ENCODE peak calls at places on chromosome 5, in four cellular contexts. Y is ovary, L is PC-3, I is type B pancreatic cell. R is an unnamed sample.

GRCh38 chr5:16260000-16260399 is 80.4 kb upstream of the MARCHF11 start:
- DNase-seq in I (no peak), Y (no peak), L (no peak), R (no peak)

GRCh38 chr5:34580983-34581382 is 75.1 kb upstream of the RAI14 start:
- DNase-seq in I (no peak), Y (no peak), L (no peak), R (no peak)

GRCh38 chr5:115736004-115736689 is 80.3 kb downstream of the CDO1 start:
- DNase-seq in I (no peak), Y (no peak), L (no peak), R (no peak)

GRCh38 chr5:33120671-33121070 is 320.1 kb upstream of the TARS1 start:
- DNase-seq in Y (no peak), L (no peak), I (no peak), R (peak)

GRCh38 chr5:115351356-115352195 is 55.1 kb upstream of the CCDC112 start:
- DNase-seq in I (no peak), Y (no peak), L (peak), R (no peak)

GRCh38 chr5:83701886-83702285 is 18.8 kb downstream of the HAPLN1 start:
- DNase-seq in I (no peak), L (peak), Y (no peak), R (no peak)

GRCh38 chr5:150651382-150651781 is 9.7 kb upstream of the MYOZ3 start:
- DNase-seq in L (no peak), I (no peak), Y (no peak), R (no peak)

GRCh38 chr5:124519396-124519795 is 227.0 kb downstream of the ZNF608 start:
- DNase-seq in L (no peak), Y (no peak), I (no peak), R (peak)

GRCh38 chr5:151015974-151016587 is 4.3 kb upstream of the GPX3 start:
- DNase-seq in Y (no peak), I (no peak), L (no peak), R (no peak)

GRCh38 chr5:134552301-134552700 is 26.8 kb downstream of the JADE2 start:
- DNase-seq in Y (peak), I (no peak), L (peak), R (peak)

GRCh38 chr5:39040875-39041274 is 33.3 kb downstream of the RICTOR start:
- DNase-seq in L (no peak), Y (no peak), I (no peak), R (no peak)

GRCh38 chr5:14914603-14915277 is 43.2 kb upstream of the ANKH start:
- DNase-seq in Y (no peak), L (peak), I (no peak), R (no peak)

GRCh38 chr5:78907255-78907886 is 77.7 kb downstream of the ARSB start:
- DNase-seq in Y (peak), I (no peak), L (no peak), R (no peak)

GRCh38 chr5:14859980-14860379 is 11.6 kb downstream of the ANKH start:
- DNase-seq in Y (no peak), I (no peak), L (no peak), R (no peak)

GRCh38 chr5:34866989-34867471 is 28.1 kb downstream of the TTC23L start:
- DNase-seq in L (no peak), Y (no peak), I (no peak), R (no peak)

GRCh38 chr5:38922199-38922598 is 76.4 kb downstream of the OSMR start:
- DNase-seq in Y (peak), I (no peak), L (peak), R (no peak)

GRCh38 chr5:132628814-132629213 is 29.2 kb upstream of the IL13 start:
- DNase-seq in I (no peak), Y (no peak), L (no peak), R (no peak)

GRCh38 chr5:93430673-93431192 is 150.3 kb downstream of the NR2F1-AS1 start:
- DNase-seq in L (no peak), Y (no peak), I (no peak), R (no peak)
- TF ChIP-seq CTCF in L (no peak), Y (no peak), I (peak), R (peak)

DNA sequence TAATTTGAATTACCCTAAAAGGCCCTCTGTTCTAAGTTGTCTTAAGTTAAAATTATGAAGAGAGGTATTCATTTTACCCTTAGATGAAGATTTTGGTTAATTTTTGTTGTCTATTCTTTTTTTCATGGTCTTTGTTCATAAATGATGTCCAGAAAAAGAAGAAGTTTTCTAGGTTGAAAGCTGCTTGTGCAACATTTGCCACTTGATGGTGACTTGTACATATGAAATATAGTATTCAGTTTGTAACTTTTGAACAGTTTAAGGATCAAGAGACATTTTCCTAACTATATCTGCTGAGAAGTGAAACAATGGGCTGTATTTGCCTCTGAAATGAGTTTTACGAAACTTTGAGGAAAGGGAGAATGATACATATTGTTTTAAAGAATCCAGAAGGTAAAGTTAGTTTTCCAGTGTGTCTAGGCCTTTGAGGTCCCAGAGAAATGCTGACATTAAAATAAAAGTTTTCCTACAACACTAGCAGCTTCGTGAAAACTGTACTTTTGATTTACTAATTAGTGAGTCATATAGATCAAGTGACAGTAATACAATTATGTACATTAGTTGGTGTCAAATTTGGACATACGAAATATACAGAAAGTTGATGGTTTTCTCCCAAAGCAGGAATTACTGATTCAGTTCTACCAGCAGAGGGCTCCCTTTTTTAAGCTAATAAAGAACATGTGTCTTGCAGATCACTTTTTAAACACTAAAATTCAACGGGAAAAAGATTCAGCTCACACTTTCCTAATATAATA is 70.5 kb downstream of the PIK3R1 start:
- DNase-seq in I (no peak), L (peak), Y (no peak), R (no peak)
- TF ChIP-seq CTCF in I (peak), L (peak), Y (peak), R (peak)

DNA sequence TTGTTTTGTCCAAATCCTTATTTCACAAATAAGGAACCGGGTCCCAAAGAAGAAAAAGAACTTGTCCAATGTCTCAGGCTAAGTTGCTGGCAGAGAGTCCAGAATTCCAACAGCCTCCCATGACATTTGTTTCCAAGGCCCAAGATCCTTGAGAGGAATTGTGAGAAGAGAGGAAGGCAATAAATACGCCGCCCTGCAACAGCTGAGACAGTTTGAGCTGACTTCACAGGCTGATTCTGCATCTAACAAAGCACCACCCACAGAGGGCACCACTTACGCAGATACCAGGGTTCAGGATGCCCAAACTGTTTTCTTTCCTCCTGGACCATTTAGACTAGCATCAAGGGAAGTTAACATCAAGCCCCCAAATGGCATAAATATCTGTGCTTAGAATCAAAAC is 211.3 kb downstream of the FAM114A2 start:
- DNase-seq in I (no peak), Y (no peak), L (no peak), R (no peak)
- TF ChIP-seq CTCF in I (no peak), Y (no peak), L (peak), R (no peak)

DNA sequence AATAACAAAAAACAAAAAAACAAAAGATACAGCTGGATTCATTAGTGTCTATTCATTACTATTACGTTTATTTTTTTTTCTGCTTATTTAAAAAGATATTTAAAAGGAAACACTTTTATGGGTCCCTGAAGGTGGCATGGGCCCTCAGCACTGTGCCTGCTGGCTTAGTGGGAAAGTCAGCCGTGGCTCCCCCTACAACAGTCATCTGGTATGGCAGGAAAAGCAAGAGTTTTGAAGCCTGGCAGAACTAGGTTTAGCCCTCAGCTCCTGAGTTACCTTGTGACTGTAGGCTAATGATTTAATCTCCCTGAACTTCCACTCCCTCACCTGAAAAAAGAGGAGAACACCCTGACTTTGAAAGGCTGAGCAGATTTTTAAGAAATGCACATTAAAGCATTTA is 135.6 kb downstream of the GOLPH3 start:
- DNase-seq in I (no peak), L (no peak), Y (no peak), R (no peak)
- TF ChIP-seq CTCF in I (no peak), L (no peak), Y (no peak), R (no peak)

GRCh38 chr5:169158764-169159163 is 142.2 kb downstream of the SLIT3 start:
- DNase-seq in Y (no peak), I (no peak), L (no peak), R (no peak)

GRCh38 chr5:169161022-169161680 is 139.8 kb downstream of the SLIT3 start:
- DNase-seq in Y (peak), I (peak), L (peak), R (peak)

GRCh38 chr5:169162407-169162806 is 138.5 kb downstream of the SLIT3 start:
- DNase-seq in L (peak), I (no peak), Y (no peak), R (peak)

GRCh38 chr5:169157064-169157463 is 143.9 kb downstream of the SLIT3 start:
- DNase-seq in I (no peak), Y (no peak), L (peak), R (no peak)

DNA sequence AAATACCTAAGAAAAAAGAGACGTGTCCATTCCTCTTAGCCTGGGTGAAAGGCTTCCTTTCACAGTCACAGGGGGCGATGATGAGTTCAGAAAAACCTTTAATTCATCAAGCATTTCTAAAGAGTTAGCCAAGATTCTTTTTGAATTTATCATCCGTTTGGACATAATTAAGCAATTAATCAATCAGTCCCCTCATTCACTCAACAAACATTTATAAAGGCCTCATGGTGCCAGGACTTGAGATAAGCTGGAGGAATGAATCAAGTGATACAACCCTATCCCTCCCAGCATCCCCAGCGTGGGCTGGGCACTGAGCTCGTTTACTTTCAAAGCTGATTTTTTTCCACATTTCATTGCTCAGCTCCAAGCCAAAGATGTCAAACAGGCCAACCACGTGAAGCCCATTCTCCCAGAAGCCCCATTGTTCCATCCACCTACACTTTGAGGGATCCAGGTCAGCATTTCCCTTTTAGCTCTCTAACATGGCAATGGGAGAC is 140.5 kb downstream of the SLIT3 start:
- DNase-seq in I (no peak), L (peak), Y (no peak), R (peak)
- TF ChIP-seq CTCF in I (peak), L (peak), Y (no peak), R (peak)

GRCh38 chr5:122468351-122469111 is 156.5 kb downstream of the SNCAIP start:
- DNase-seq in L (no peak), Y (no peak), I (no peak), R (no peak)
- TF ChIP-seq CTCF in L (peak), Y (no peak), I (peak), R (no peak)

DNA sequence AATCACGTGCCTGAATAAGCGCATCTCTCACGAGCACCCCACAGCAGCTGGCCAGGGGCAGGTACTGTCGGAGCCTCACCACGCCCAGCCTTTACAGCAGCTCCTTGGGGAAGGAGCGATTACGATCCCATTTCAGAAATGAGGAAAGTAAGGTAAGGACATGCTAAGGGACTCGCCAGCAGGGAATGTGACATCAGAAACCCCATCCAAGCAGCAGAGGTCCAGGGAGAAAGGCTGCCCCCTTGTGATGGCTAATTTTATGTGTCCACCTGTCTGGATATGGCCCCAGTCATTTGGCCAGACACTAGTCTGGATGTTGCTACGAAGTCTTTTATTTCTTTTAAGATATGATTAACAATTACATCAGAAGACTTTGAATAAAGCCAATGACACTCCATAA is 77.3 kb downstream of the UBE2QL1 start:
- DNase-seq in I (no peak), Y (no peak), L (peak), R (no peak)
- TF ChIP-seq CTCF in I (peak), Y (no peak), L (peak), R (no peak)

DNA sequence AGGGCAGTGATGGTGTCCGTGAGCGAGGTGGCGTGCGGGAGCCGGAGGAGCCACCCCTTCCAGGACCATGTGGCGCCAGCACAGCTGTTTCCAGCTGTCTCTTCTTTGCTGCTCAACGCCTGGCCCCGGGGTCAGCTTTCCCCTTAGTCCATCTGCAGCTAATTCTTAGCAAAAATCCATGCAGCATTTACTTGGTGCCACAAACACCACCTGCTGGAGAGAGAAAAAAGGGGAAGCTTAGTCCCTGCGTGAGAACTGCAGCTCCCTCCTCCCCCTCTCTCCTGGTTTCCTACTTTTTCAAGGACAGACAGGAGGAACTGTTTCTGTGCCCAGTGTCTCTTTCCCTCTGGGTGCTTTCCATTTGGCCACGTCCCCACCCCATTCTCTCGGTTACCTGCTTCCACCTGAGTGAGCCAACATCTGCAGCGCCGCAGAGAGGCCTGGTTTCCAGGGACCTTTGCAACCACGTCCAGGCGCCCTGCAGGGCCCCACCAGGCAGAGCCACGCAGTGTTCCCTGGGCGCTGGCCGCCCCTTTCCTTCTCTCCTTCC is 3.4 kb downstream of the SLC6A19 start:
- DNase-seq in I (no peak), Y (no peak), L (peak), R (no peak)
- TF ChIP-seq CTCF in I (peak), Y (no peak), L (peak), R (peak)

GRCh38 chr5:158100373-158100902 is 241.5 kb upstream of the CLINT1 start:
- DNase-seq in L (peak), I (no peak), Y (no peak), R (no peak)
- TF ChIP-seq CTCF in L (no peak), I (no peak), Y (no peak), R (no peak)